ENCODE peak calls at places on chromosomes 5 and 9, in eight cellular contexts. L is H9, E is neuronal stem cell, O is amniotic epithelial cell, D is NCI-H774, H is left cardiac atrium, Q is KBM-7, V is MM.1S. B is an unnamed sample.

GRCh38 chr9:96382839-96383164 is 709 bp downstream of the SLC35D2 start:
- DNase-seq in H (no peak), D (no peak), L (no peak), Q (no peak), E (no peak), V (no peak), O (no peak), B (no peak)

GRCh38 chr5:158234323-158235158 is 375.6 kb upstream of the CLINT1 start:
- DNase-seq in H (no peak), L (no peak), D (no peak), E (no peak), O (no peak), V (no peak), Q (no peak), B (peak)

GRCh38 chr9:131598121-131598520 is 52.8 kb downstream of the PRRT1B start:
- DNase-seq in H (peak), D (no peak), O (no peak), Q (peak), V (no peak), L (no peak), E (no peak), B (no peak)

GRCh38 chr9:35831040-35831439 is 2.0 kb downstream of the TMEM8B start:
- DNase-seq in O (no peak), D (no peak), E (no peak), V (no peak), Q (no peak), H (no peak), L (no peak), B (no peak)

GRCh38 chr5:1039706-1040260 is 31.2 kb downstream of the NKD2 start:
- DNase-seq in O (no peak), L (no peak), Q (no peak), D (no peak), H (no peak), V (no peak), E (no peak), B (no peak)

GRCh38 chr9:119273984-119274665 is 95.1 kb downstream of the BRINP1 start:
- DNase-seq in L (no peak), E (no peak), Q (no peak), D (no peak), V (no peak), H (no peak), O (no peak), B (no peak)

GRCh38 chr5:180600554-180601041 is 9.3 kb upstream of the SCGB3A1 start:
- DNase-seq in H (no peak), D (no peak), L (peak), Q (no peak), V (no peak), E (no peak), O (no peak), B (no peak)

GRCh38 chr5:60649288-60649917 is 50.6 kb downstream of the DEPDC1B start:
- DNase-seq in E (no peak), L (no peak), O (peak), V (peak), H (no peak), D (peak), Q (peak), B (no peak)

GRCh38 chr9:90905079-90905478 is 103.5 kb downstream of the SYK start:
- DNase-seq in O (peak), V (no peak), L (no peak), H (no peak), E (no peak), D (peak), Q (no peak), B (no peak)

GRCh38 chr5:39441838-39442237 is 17.1 kb upstream of the DAB2 start:
- DNase-seq in H (no peak), E (no peak), L (no peak), Q (no peak), V (no peak), D (no peak), O (no peak), B (no peak)

GRCh38 chr5:5634817-5635216 is 212.3 kb downstream of the ICE1 start:
- DNase-seq in L (no peak), O (no peak), H (no peak), D (no peak), V (no peak), E (no peak), Q (no peak), B (no peak)

GRCh38 chr5:173624276-173624675 is 7.8 kb upstream of the BOD1 start:
- DNase-seq in Q (no peak), L (no peak), D (no peak), O (no peak), V (no peak), E (no peak), H (no peak), B (no peak)

GRCh38 chr5:160452721-160453263 is 31.1 kb downstream of the PTTG1 start:
- DNase-seq in D (no peak), Q (no peak), E (no peak), V (no peak), L (no peak), H (no peak), O (no peak), B (no peak)

GRCh38 chr9:17725399-17726010 is 146.6 kb downstream of the SH3GL2 start:
- DNase-seq in Q (no peak), V (no peak), O (no peak), E (no peak), L (no peak), H (no peak), D (no peak), B (no peak)

GRCh38 chr5:59648949-59649921 is 244.3 kb downstream of the PDE4D start:
- DNase-seq in V (no peak), H (peak), Q (peak), D (no peak), E (no peak), O (peak), L (no peak), B (no peak)

GRCh38 chr9:37156781-37157356 is 36.5 kb downstream of the ZCCHC7 start:
- DNase-seq in H (no peak), Q (no peak), E (no peak), O (peak), L (no peak), V (peak), D (no peak), B (no peak)

GRCh38 chr9:23322392-23322791 is 503.6 kb downstream of the ELAVL2 start:
- DNase-seq in Q (no peak), L (no peak), E (no peak), V (peak), H (no peak), D (no peak), O (peak), B (no peak)

GRCh38 chr5:135559342-135559741 is 19.4 kb downstream of the CXCL14 start:
- DNase-seq in L (no peak), V (no peak), O (peak), D (no peak), H (no peak), Q (peak), E (no peak), B (no peak)

GRCh38 chr5:97250113-97250512 is 67.1 kb upstream of the RIOK2 start:
- DNase-seq in Q (no peak), L (no peak), D (no peak), E (no peak), H (no peak), O (no peak), V (no peak), B (no peak)

GRCh38 chr5:168624850-168625357 is 45.7 kb upstream of the PANK3 start:
- DNase-seq in O (peak), D (no peak), Q (no peak), L (no peak), V (no peak), H (no peak), E (no peak), B (no peak)

GRCh38 chr5:9927521-9927997 is 297.4 kb upstream of the TAS2R1 start:
- DNase-seq in D (no peak), Q (no peak), E (no peak), H (no peak), V (no peak), L (no peak), O (peak), B (no peak)

GRCh38 chr5:110377411-110378392 is 348.8 kb downstream of the TMEM232 start:
- DNase-seq in L (no peak), D (no peak), E (no peak), Q (no peak), H (no peak), V (no peak), O (peak), B (no peak)

GRCh38 chr9:119487118-119487827 is 118.0 kb upstream of the BRINP1 start:
- DNase-seq in D (peak), Q (no peak), O (no peak), L (no peak), E (no peak), H (no peak), V (no peak), B (no peak)

GRCh38 chr9:17810728-17811634 is 232.1 kb downstream of the SH3GL2 start:
- DNase-seq in O (peak), E (peak), H (peak), V (peak), D (peak), Q (peak), L (no peak), B (no peak)

GRCh38 chr9:109806506-109807115 is 26.6 kb downstream of the PALM2AKAP2 start:
- DNase-seq in O (peak), E (no peak), H (peak), L (no peak), V (no peak), Q (no peak), D (no peak), B (no peak)

GRCh38 chr9:3835393-3835792 is 309.6 kb upstream of the RFX3 start:
- DNase-seq in L (no peak), O (no peak), V (no peak), H (no peak), E (no peak), D (no peak), Q (no peak), B (no peak)

B was measured in stimulated activated naive B cell treated with anti-CD40 and anti-IgM and Interleukin-4, amounts not matched to agents 10 μg/mL and 1 μg/mL and 100 μg/mL, for 72 hours.